ENCODE peak calls at places on chromosomes 1 and 21, in six cellular contexts. N is GM12878, P is A549, K is upper lobe of left lung, C is HepG2, A is K562. E is an unnamed sample.

GRCh38 chr1:206699626-206700025 is 14.9 kb downstream of the MAPKAPK2 start:
- ATAC-seq in N (no peak), P (peak), K (peak), C (peak), A (no peak), E (peak)

GRCh38 chr1:219990782-219991510 is 55.4 kb downstream of the EPRS1 start:
- ATAC-seq in N (no peak), P (peak), K (no peak), C (peak), A (peak), E (no peak)

GRCh38 chr1:176656257-176656995 is 193.5 kb downstream of the PAPPA2 start:
- ATAC-seq in N (no peak), P (no peak), K (peak), C (no peak), A (no peak), E (peak)

GRCh38 chr21:46542588-46543092 is 62.2 kb downstream of the S100B start:
- ATAC-seq in N (no peak), P (no peak), K (no peak), C (no peak), A (no peak), E (no peak)

GRCh38 chr1:95723346-95723745 is 489.3 kb downstream of the RWDD3 start:
- ATAC-seq in N (no peak), P (no peak), K (no peak), C (no peak), A (no peak), E (no peak)

GRCh38 chr21:37074195-37074510 is 1.1 kb downstream of the TTC3 start:
- ATAC-seq in N (peak), P (peak), K (no peak), C (peak), A (peak), E (no peak)

GRCh38 chr21:23887709-23888303 is 1719.5 kb downstream of the MRPL39 start:
- ATAC-seq in N (peak), P (no peak), K (no peak), C (peak), A (peak), E (no peak)

GRCh38 chr1:3687509-3687908 is 35.2 kb downstream of the TP73 start:
- ATAC-seq in N (no peak), P (no peak), K (no peak), C (no peak), A (peak), E (no peak)

GRCh38 chr1:212691561-212692071 is 8.0 kb downstream of the BATF3 start:
- ATAC-seq in N (peak), P (no peak), K (no peak), C (peak), A (no peak), E (no peak)

GRCh38 chr1:68232354-68233148 is at the start of gene WLS:
- ATAC-seq in N (no peak), P (peak), K (peak), C (no peak), A (no peak), E (peak)

GRCh38 chr1:247401310-247402098 is 14.5 kb upstream of the NLRP3 start:
- ATAC-seq in N (peak), P (no peak), K (peak), C (no peak), A (peak), E (no peak)

GRCh38 chr1:167103236-167103894 is 9.5 kb downstream of the STYXL2 start:
- ATAC-seq in N (peak), P (no peak), K (no peak), C (no peak), A (no peak), E (no peak)

GRCh38 chr1:2544093-2544874 is 11.9 kb upstream of the TNFRSF14 start:
- ATAC-seq in N (no peak), P (no peak), K (no peak), C (no peak), A (no peak), E (no peak)

GRCh38 chr1:154758346-154758745 is 111.7 kb downstream of the KCNN3 start:
- ATAC-seq in N (no peak), P (no peak), K (no peak), C (no peak), A (no peak), E (no peak)

GRCh38 chr1:58996341-58997059 is 212.7 kb upstream of the JUN start:
- ATAC-seq in N (peak), P (no peak), K (no peak), C (no peak), A (no peak), E (no peak)

GRCh38 chr1:84960371-84960770 is 36.5 kb downstream of the MCOLN2 start:
- ATAC-seq in N (no peak), P (no peak), K (peak), C (no peak), A (no peak), E (no peak)

GRCh38 chr1:19042675-19043578 is 86.5 kb upstream of the IFFO2 start:
- ATAC-seq in N (peak), P (no peak), K (no peak), C (no peak), A (no peak), E (no peak)

GRCh38 chr1:37629726-37630425 is 4.8 kb downstream of the RSPO1 start:
- ATAC-seq in N (no peak), P (no peak), K (no peak), C (no peak), A (no peak), E (no peak)

DNA sequence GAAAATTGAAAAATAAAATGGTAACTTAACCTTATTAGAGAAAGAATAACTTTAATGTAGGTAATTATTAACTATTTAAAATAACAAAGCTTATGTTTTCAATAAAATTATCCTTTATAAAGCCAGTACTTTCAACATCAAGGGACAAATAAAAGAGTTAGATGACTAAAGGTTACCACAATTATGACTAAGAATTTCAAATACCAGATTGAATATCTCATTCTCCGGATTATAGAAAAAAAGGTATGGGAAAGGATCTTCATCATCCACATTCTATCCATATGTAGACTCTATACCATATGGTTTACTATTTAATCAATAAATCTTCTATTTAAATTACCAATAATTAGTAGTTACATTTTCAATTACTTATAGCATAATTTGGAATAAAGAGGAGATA is 62.8 kb downstream of the TOR3A start:
- ATAC-seq in N (no peak), P (no peak), K (no peak), C (no peak), A (no peak), E (no peak)
- H3K4me3 ChIP-seq in N (no peak), P (no peak), K (no peak), C (no peak), A (no peak), E (no peak)

GRCh38 chr1:208935517-208936187 is 647.9 kb upstream of the CAMK1G start:
- ATAC-seq in N (no peak), P (no peak), K (no peak), C (no peak), A (no peak), E (no peak)

GRCh38 chr1:208931936-208932335 is 651.6 kb upstream of the CAMK1G start:
- ATAC-seq in N (no peak), P (no peak), K (no peak), C (no peak), A (no peak), E (no peak)

GRCh38 chr1:208934933-208935332 is 648.6 kb upstream of the CAMK1G start:
- ATAC-seq in N (no peak), P (no peak), K (no peak), C (no peak), A (no peak), E (no peak)

GRCh38 chr1:208936431-208936830 is 647.1 kb upstream of the CAMK1G start:
- ATAC-seq in N (no peak), P (no peak), K (no peak), C (no peak), A (no peak), E (no peak)

GRCh38 chr1:208933984-208934525 is 649.5 kb upstream of the CAMK1G start:
- ATAC-seq in N (no peak), P (no peak), K (no peak), C (no peak), A (no peak), E (no peak)
- TF ChIP-seq EP300 in N (no peak), P (no peak), K (no peak), C (no peak), A (no peak), E (no peak)

GRCh38 chr1:165633624-165634023 is 2.6 kb downstream of the MGST3 start:
- ATAC-seq in N (peak), P (no peak), K (no peak), C (no peak), A (no peak), E (no peak)

GRCh38 chr1:165631403-165632151 is 543 bp downstream of the MGST3 start:
- ATAC-seq in N (peak), P (peak), K (peak), C (peak), A (peak), E (peak)

GRCh38 chr1:165630629-165631402 is at the start of gene MGST3:
- ATAC-seq in N (peak), P (peak), K (peak), C (peak), A (peak), E (peak)

GRCh38 chr1:165632152-165632469 is 1.1 kb downstream of the MGST3 start:
- ATAC-seq in N (no peak), P (peak), K (no peak), C (peak), A (no peak), E (no peak)

GRCh38 chr1:165632491-165632890 is 1.5 kb downstream of the MGST3 start:
- ATAC-seq in N (no peak), P (no peak), K (no peak), C (no peak), A (no peak), E (no peak)
- H3K4me3 ChIP-seq in N (peak), P (peak), K (peak), C (no peak), A (peak), E (peak)

GRCh38 chr1:20696397-20697333 is 21.1 kb downstream of the KIF17 start:
- ATAC-seq in N (peak), P (peak), K (peak), C (peak), A (peak), E (peak)
- TF ChIP-seq EP300 in N (no peak), P (no peak), K (no peak), C (no peak), A (peak), E (no peak)

GRCh38 chr1:152622803-152623202 is at the start of gene LCE3A:
- ATAC-seq in N (peak), P (peak), K (no peak), C (peak), A (no peak), E (no peak)
- H3K4me3 ChIP-seq in N (no peak), P (no peak), K (no peak), C (no peak), A (no peak), E (no peak)

GRCh38 chr1:241586905-241587532 is 53.1 kb downstream of the CHML start:
- ATAC-seq in N (no peak), P (no peak), K (no peak), C (no peak), A (no peak), E (no peak)

GRCh38 chr1:241591317-241591716 is 48.9 kb downstream of the CHML start:
- ATAC-seq in N (no peak), P (peak), K (no peak), C (no peak), A (no peak), E (no peak)

GRCh38 chr1:241591736-241592135 is 48.4 kb downstream of the CHML start:
- ATAC-seq in N (no peak), P (peak), K (no peak), C (no peak), A (no peak), E (no peak)

GRCh38 chr1:241590734-241591133 is 49.4 kb downstream of the CHML start:
- ATAC-seq in N (no peak), P (peak), K (no peak), C (no peak), A (peak), E (no peak)

GRCh38 chr1:241589524-241589923 is 50.6 kb downstream of the CHML start:
- ATAC-seq in N (no peak), P (no peak), K (no peak), C (no peak), A (no peak), E (no peak)
- TF ChIP-seq EP300 in N (no peak), P (no peak), K (no peak), C (no peak), A (no peak), E (no peak)